ENCODE peak calls at places on chromosome 2, in five cellular contexts. K is IMR-90, S is esophagus squamous epithelium, G is gastrocnemius medialis, V is fibroblast of lung. X is an unnamed sample.

GRCh38 chr2:125942585-125943424 is 713.2 kb upstream of the GYPC start:
- DNase-seq in V (no peak), K (no peak), S (no peak), G (no peak), X (no peak)

GRCh38 chr2:148619560-148620190 is 24.9 kb upstream of the EPC2 start:
- DNase-seq in G (no peak), S (no peak), K (no peak), V (no peak), X (no peak)

GRCh38 chr2:12490641-12491040 is 226.1 kb upstream of the TRIB2 start:
- DNase-seq in V (no peak), G (no peak), S (no peak), K (no peak), X (no peak)

GRCh38 chr2:160156084-160156483 is 44.0 kb downstream of the ITGB6 start:
- DNase-seq in S (no peak), G (no peak), K (no peak), V (no peak), X (no peak)

GRCh38 chr2:239598732-239599090 is 197.9 kb upstream of the HDAC4 start:
- DNase-seq in G (no peak), S (no peak), V (no peak), K (no peak), X (no peak)

GRCh38 chr2:119247844-119248271 is 24.2 kb downstream of the STEAP3 start:
- DNase-seq in V (no peak), G (no peak), S (no peak), K (no peak), X (no peak)

GRCh38 chr2:120421126-120421829 is 75.3 kb downstream of the INHBB start:
- DNase-seq in V (no peak), S (no peak), K (no peak), G (no peak), X (no peak)

GRCh38 chr2:233025706-233026105 is 6.8 kb upstream of the NEU2 start:
- DNase-seq in S (no peak), V (no peak), K (no peak), G (no peak), X (no peak)

GRCh38 chr2:100211517-100211916 is 69.1 kb upstream of the AFF3 start:
- DNase-seq in K (no peak), V (no peak), S (no peak), G (no peak), X (no peak)

GRCh38 chr2:119387381-119388129 is 20.8 kb downstream of the DBI start:
- DNase-seq in K (peak), V (peak), S (no peak), G (peak), X (no peak)

GRCh38 chr2:141557329-141558098 is 573.3 kb downstream of the LRP1B start:
- DNase-seq in K (peak), V (peak), S (no peak), G (no peak), X (no peak)

GRCh38 chr2:18949871-18950597 is 360.7 kb upstream of the NT5C1B start:
- DNase-seq in G (no peak), V (peak), K (peak), S (no peak), X (peak)

GRCh38 chr2:238793351-238793750 is 54.5 kb upstream of the TWIST2 start:
- DNase-seq in S (no peak), V (peak), G (no peak), K (peak), X (no peak)

GRCh38 chr2:219731173-219731572 is 103.7 kb downstream of the SLC4A3 start:
- DNase-seq in G (no peak), K (no peak), S (no peak), V (no peak), X (no peak)

GRCh38 chr2:173997269-173997668 is 32.1 kb upstream of the SP3 start:
- DNase-seq in S (peak), K (peak), V (peak), G (peak), X (no peak)

DNA sequence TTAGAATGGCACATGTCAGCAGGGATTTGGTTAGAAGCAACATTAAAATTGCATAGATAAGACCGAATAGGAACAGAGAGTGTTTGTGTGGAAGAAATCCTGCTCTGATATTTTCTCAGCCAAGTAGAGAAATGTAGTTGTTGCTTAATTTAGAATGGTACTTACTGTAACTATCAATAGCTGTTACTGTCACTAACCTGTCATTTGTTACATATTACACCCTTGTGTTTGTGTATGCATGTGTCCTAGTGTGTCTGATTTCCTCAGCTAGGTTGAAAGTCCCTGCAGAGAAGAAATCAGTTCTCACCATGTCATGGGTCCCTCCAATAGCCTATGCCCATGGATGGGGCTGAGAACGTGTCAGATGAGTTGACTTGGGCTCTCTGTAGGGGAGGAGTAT is 94.4 kb downstream of the SPTBN1 start:
- DNase-seq in G (no peak), K (no peak), S (no peak), V (no peak), X (no peak)
- H3K4me3 ChIP-seq in G (no peak), K (no peak), S (no peak), V (no peak), X (no peak)

GRCh38 chr2:216350214-216350789 is 22.0 kb downstream of the MARCHF4 start:
- DNase-seq in G (no peak), S (no peak), K (peak), V (peak), X (no peak)

GRCh38 chr2:216354236-216354788 is 18.0 kb downstream of the MARCHF4 start:
- DNase-seq in G (no peak), V (no peak), K (peak), S (no peak), X (no peak)

GRCh38 chr2:216351172-216351925 is 20.9 kb downstream of the MARCHF4 start:
- DNase-seq in V (peak), S (no peak), K (peak), G (no peak), X (no peak)

GRCh38 chr2:216355738-216356137 is 16.5 kb downstream of the MARCHF4 start:
- DNase-seq in V (no peak), K (no peak), G (no peak), S (no peak), X (no peak)

DNA sequence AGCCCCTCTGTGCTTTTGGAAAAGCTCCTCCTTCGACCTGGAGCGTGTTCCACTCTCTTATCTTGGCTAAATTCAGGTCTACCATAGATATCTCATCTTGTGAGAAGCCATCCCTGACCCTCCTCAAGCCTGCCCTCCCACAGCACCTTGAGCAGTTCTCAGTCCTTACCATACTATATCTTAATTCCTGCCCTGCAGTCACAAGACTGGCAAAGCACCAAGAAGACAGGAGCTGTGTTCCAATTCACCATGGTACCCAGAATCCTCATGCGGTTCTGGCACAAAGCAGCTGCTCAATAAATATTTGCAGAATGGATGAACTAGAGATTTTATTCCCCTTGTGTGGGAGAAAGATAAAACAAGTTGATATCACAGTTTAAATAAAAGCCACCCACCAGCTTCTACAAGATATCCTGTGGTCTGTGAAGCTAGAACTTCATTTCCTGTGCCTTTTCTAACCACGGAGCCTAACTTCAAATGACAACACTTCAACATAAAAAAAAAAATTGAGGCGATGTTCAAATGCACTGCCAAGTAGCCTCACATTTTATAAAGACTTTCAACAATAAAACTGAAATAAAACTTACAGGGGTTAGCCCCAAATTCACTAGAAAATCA is 19.5 kb downstream of the MARCHF4 start:
- DNase-seq in V (no peak), S (no peak), K (no peak), G (no peak), X (no peak)
- H3K4me3 ChIP-seq in V (no peak), S (no peak), K (no peak), G (no peak), X (no peak)

GRCh38 chr2:55010149-55010591 is 40.1 kb downstream of the RTN4 start:
- DNase-seq in S (no peak), G (peak), V (peak), K (peak), X (peak)
- H3K4me3 ChIP-seq in S (peak), G (peak), V (peak), K (no peak), X (peak)

DNA sequence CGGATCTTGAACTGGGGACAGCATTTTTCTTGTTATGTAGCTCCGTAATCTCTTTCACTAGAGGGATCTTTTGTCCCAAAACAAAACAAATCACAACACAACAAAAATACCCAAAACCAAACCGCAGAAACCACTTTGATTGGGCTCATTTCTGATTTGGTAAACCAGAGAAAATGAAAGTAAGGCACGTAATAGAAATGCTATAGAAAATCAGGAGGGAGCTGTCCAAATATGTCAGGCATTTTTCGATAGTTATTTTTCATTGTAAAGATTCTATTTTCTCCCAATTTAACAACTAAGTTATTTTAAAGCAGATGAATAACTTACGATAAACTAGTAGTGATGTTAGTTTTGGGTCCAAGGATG is 406.5 kb downstream of the XIRP2 start:
- DNase-seq in G (no peak), K (peak), V (peak), S (no peak), X (no peak)
- H3K4me3 ChIP-seq in G (peak), K (peak), V (peak), S (peak), X (peak)

DNA sequence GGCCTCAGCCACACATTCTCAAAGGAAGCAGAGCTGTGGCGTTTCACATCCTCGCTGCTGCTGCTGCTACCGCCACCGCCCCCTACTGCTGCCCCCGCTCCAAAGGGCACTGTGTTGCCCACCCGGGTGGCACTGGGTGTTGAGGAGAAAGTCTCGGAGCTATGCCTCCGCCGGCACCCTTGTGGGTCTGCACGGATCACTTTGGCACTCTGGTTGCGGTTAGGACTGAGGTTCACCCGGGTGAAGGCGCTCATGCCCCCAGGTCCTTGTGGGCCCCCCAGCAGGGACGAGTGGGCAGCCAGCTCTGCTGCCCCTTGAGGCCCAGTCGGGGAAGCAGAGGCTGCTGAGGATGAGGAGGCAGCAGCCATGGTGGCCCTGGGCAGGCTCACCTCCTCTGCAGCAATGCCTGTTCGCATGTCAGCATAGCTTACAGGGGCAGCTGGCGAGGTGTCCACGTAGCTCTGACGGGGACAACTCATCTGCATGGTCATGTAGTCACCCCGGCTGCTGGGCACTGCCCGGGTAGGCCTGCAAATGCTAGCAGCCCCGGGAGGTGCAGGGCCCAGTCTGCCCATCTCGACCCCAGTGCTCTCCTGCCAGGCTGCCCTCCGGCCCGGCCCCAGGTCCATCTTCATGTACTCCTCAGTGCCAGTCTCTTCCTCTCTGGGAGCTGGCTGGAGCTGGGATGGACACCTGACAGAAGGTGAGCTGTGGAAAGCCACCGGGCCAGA is 4.2 kb downstream of the IRS1 start:
- DNase-seq in K (peak), V (peak), S (no peak), G (peak), X (no peak)
- H3K4me3 ChIP-seq in K (peak), V (peak), S (peak), G (peak), X (no peak)

GRCh38 chr2:70412294-70413075 is 110.6 kb upstream of the FAM136A start:
- DNase-seq in S (no peak), K (peak), V (no peak), G (no peak), X (no peak)

GRCh38 chr2:70417011-70417410 is 115.1 kb upstream of the FAM136A start:
- DNase-seq in K (no peak), V (no peak), G (no peak), S (no peak), X (no peak)

DNA sequence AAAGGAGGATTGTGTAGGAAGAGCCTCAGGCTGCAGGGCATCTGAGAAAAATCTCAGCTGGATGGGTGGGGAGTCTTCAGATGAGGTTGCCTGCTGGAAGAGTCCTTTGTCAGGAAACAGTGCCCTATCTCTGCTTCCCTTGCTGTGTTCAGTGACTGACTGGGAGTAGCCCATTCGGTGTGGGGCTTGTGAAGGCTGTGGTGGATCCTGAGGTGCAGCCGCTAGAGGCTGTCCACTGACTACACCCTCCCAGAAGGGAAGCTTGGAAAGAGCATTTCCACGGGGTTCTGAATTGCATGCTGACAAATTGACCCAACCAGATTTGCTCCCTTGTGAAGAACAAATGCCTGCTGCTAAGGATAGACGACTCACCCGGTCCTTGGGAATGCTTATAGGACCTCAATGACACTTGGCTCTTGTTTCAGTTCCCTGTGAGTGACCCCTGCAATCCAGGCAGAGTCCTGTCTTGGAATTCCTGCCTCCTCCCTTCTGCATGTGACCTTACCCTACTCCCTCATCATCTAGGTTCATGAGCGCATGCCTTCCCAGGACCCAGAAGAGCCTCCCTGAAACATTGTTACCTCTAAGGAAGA is 109.7 kb upstream of the FAM136A start:
- DNase-seq in V (no peak), G (no peak), S (no peak), K (no peak), X (no peak)
- H3K4me3 ChIP-seq in V (no peak), G (no peak), S (no peak), K (no peak), X (no peak)

GRCh38 chr2:36824281-36824680 is 127.8 kb downstream of the VIT start:
- DNase-seq in V (no peak), G (no peak), K (no peak), S (no peak), X (no peak)
- H3K4me3 ChIP-seq in V (no peak), G (no peak), K (no peak), S (no peak), X (no peak)

GRCh38 chr2:5690718-5691658 is 1.2 kb upstream of the SOX11 start:
- DNase-seq in K (peak), V (peak), S (no peak), G (no peak), X (no peak)

GRCh38 chr2:5693288-5694015 is 1.3 kb downstream of the SOX11 start:
- DNase-seq in S (no peak), K (peak), G (no peak), V (peak), X (no peak)

GRCh38 chr2:5692561-5693287 is 540 bp downstream of the SOX11 start:
- DNase-seq in V (peak), S (no peak), K (peak), G (no peak), X (no peak)

GRCh38 chr2:5690231-5690630 is 2.0 kb upstream of the SOX11 start:
- DNase-seq in V (peak), S (no peak), G (no peak), K (peak), X (no peak)

GRCh38 chr2:5691659-5692529 is at the start of gene SOX11:
- DNase-seq in S (no peak), V (peak), K (peak), G (no peak), X (peak)
- H3K4me3 ChIP-seq in S (peak), V (peak), K (peak), G (peak), X (peak)